ENCODE peak calls at places on chromosome 12, in seven cellular contexts. One of them, this sample, is unnamed.
A peak's percentile ranks its signal among the peaks of the same experiment; 100 is the strongest.

GRCh38 chr12:116673713-116674112 is 64.2 kb downstream of the SPRING1 start:
- DNase-seq in pancreas: no peak
- DNase-seq in gastrocnemius medialis: no peak
- DNase-seq in adipocyte: no peak
- DNase-seq in mesendoderm: peak; percentile 75
- DNase-seq in testis: no peak
- DNase-seq in stomach: no peak
- DNase-seq in this sample: peak; percentile 29

GRCh38 chr12:118098911-118099671 is 4.7 kb downstream of the VSIG10 start:
- DNase-seq in adipocyte: no peak
- DNase-seq in pancreas: no peak
- DNase-seq in gastrocnemius medialis: no peak
- DNase-seq in testis: no peak
- DNase-seq in mesendoderm: no peak
- DNase-seq in stomach: no peak
- DNase-seq in this sample: no peak

GRCh38 chr12:24975425-24975824 is 26.5 kb upstream of the BCAT1 start:
- DNase-seq in mesendoderm: no peak
- DNase-seq in adipocyte: no peak
- DNase-seq in testis: no peak
- DNase-seq in gastrocnemius medialis: no peak
- DNase-seq in pancreas: peak; percentile 18
- DNase-seq in stomach: no peak
- DNase-seq in this sample: no peak

GRCh38 chr12:10941916-10942607 is 3.0 kb upstream of the TAS2R14 start:
- DNase-seq in stomach: no peak
- DNase-seq in gastrocnemius medialis: no peak
- DNase-seq in testis: no peak
- DNase-seq in adipocyte: no peak
- DNase-seq in pancreas: no peak
- DNase-seq in mesendoderm: peak; percentile 96
- DNase-seq in this sample: no peak

GRCh38 chr12:124703852-124704251 is 136.4 kb upstream of the NCOR2 start:
- DNase-seq in testis: peak; percentile 76
- DNase-seq in gastrocnemius medialis: no peak
- DNase-seq in pancreas: no peak
- DNase-seq in adipocyte: peak; percentile 43
- DNase-seq in mesendoderm: no peak
- DNase-seq in stomach: no peak
- DNase-seq in this sample: peak; percentile 86

GRCh38 chr12:42119085-42119633 is 25.5 kb downstream of the GXYLT1 start:
- DNase-seq in gastrocnemius medialis: no peak
- DNase-seq in stomach: no peak
- DNase-seq in adipocyte: peak; percentile 75
- DNase-seq in mesendoderm: no peak
- DNase-seq in pancreas: no peak
- DNase-seq in testis: no peak
- DNase-seq in this sample: no peak

GRCh38 chr12:1607940-1608782 is 13.8 kb upstream of the FBXL14 start:
- DNase-seq in gastrocnemius medialis: no peak
- DNase-seq in adipocyte: peak; percentile 50
- DNase-seq in stomach: no peak
- DNase-seq in mesendoderm: no peak
- DNase-seq in pancreas: no peak
- DNase-seq in testis: no peak
- DNase-seq in this sample: no peak

GRCh38 chr12:11834104-11834812 is 184.8 kb downstream of the ETV6 start:
- DNase-seq in stomach: no peak
- DNase-seq in testis: no peak
- DNase-seq in gastrocnemius medialis: no peak
- DNase-seq in pancreas: no peak
- DNase-seq in mesendoderm: no peak
- DNase-seq in adipocyte: peak; percentile 23
- DNase-seq in this sample: no peak

GRCh38 chr12:10140001-10140400 is 10.0 kb upstream of the CLEC7A start:
- DNase-seq in pancreas: no peak
- DNase-seq in testis: peak; percentile 57
- DNase-seq in gastrocnemius medialis: no peak
- DNase-seq in adipocyte: peak; percentile 54
- DNase-seq in mesendoderm: peak; percentile 71
- DNase-seq in stomach: no peak
- DNase-seq in this sample: no peak

GRCh38 chr12:58189030-58189429 is 247.7 kb downstream of the ATP23 start:
- DNase-seq in stomach: no peak
- DNase-seq in adipocyte: no peak
- DNase-seq in pancreas: no peak
- DNase-seq in mesendoderm: no peak
- DNase-seq in testis: no peak
- DNase-seq in gastrocnemius medialis: no peak
- DNase-seq in this sample: no peak

GRCh38 chr12:49553512-49554088 is 14.3 kb downstream of the MCRS1 start:
- DNase-seq in pancreas: no peak
- DNase-seq in mesendoderm: peak; percentile 81
- DNase-seq in testis: no peak
- DNase-seq in gastrocnemius medialis: no peak
- DNase-seq in stomach: no peak
- DNase-seq in adipocyte: no peak
- DNase-seq in this sample: no peak

GRCh38 chr12:8917031-8917430 is 2.7 kb downstream of the PHC1 start:
- DNase-seq in stomach: no peak
- DNase-seq in adipocyte: no peak
- DNase-seq in gastrocnemius medialis: no peak
- DNase-seq in testis: no peak
- DNase-seq in mesendoderm: no peak
- DNase-seq in pancreas: no peak
- DNase-seq in this sample: no peak

GRCh38 chr12:14238224-14238792 is 127.2 kb upstream of the ATF7IP start:
- DNase-seq in testis: no peak
- DNase-seq in gastrocnemius medialis: no peak
- DNase-seq in mesendoderm: peak; percentile 20
- DNase-seq in adipocyte: peak; percentile 73
- DNase-seq in stomach: no peak
- DNase-seq in pancreas: no peak
- DNase-seq in this sample: no peak

GRCh38 chr12:109112720-109113465 is 3.5 kb upstream of the ACACB start:
- DNase-seq in mesendoderm: no peak
- DNase-seq in pancreas: peak; percentile 35
- DNase-seq in gastrocnemius medialis: no peak
- DNase-seq in adipocyte: no peak
- DNase-seq in stomach: no peak
- DNase-seq in testis: no peak
- DNase-seq in this sample: no peak

GRCh38 chr12:43028826-43029225 is 439.3 kb upstream of the PRICKLE1 start:
- DNase-seq in stomach: no peak
- DNase-seq in mesendoderm: no peak
- DNase-seq in gastrocnemius medialis: no peak
- DNase-seq in adipocyte: no peak
- DNase-seq in testis: no peak
- DNase-seq in pancreas: no peak
- DNase-seq in this sample: no peak

GRCh38 chr12:13465641-13466040 is 269.1 kb downstream of the EMP1 start:
- DNase-seq in mesendoderm: no peak
- DNase-seq in gastrocnemius medialis: peak; percentile 53
- DNase-seq in testis: no peak
- DNase-seq in stomach: no peak
- DNase-seq in pancreas: no peak
- DNase-seq in adipocyte: no peak
- DNase-seq in this sample: no peak

GRCh38 chr12:80441921-80442320 is 2.1 kb upstream of the PTPRQ start:
- DNase-seq in pancreas: no peak
- DNase-seq in testis: no peak
- DNase-seq in mesendoderm: no peak
- DNase-seq in stomach: no peak
- DNase-seq in adipocyte: peak; percentile 14
- DNase-seq in gastrocnemius medialis: no peak
- DNase-seq in this sample: no peak

GRCh38 chr12:130223767-130224244 is 61.5 kb downstream of the FZD10 start:
- DNase-seq in mesendoderm: no peak
- DNase-seq in stomach: no peak
- DNase-seq in adipocyte: no peak
- DNase-seq in pancreas: no peak
- DNase-seq in gastrocnemius medialis: no peak
- DNase-seq in testis: no peak
- DNase-seq in this sample: no peak
- H3K27me3 ChIP-seq in mesendoderm: no peaks in the 10 kb centered on the region
- H3K27me3 ChIP-seq in stomach: no peaks in the 10 kb centered on the region
- H3K27me3 ChIP-seq in adipocyte: no peaks in the 10 kb centered on the region
- H3K27me3 ChIP-seq in pancreas: no peaks in the 10 kb centered on the region
- H3K27me3 ChIP-seq in gastrocnemius medialis: no peaks in the 10 kb centered on the region
- H3K27me3 ChIP-seq in testis: no peaks in the 10 kb centered on the region
- H3K27me3 ChIP-seq in this sample: peaks cover 7% of the 10 kb centered on the region

GRCh38 chr12:28794796-28795195 is 354.3 kb upstream of the FAR2 start:
- DNase-seq in mesendoderm: no peak
- DNase-seq in testis: no peak
- DNase-seq in adipocyte: no peak
- DNase-seq in gastrocnemius medialis: no peak
- DNase-seq in stomach: no peak
- DNase-seq in pancreas: no peak
- DNase-seq in this sample: no peak

GRCh38 chr12:28802706-28803438 is 346.2 kb upstream of the FAR2 start:
- DNase-seq in mesendoderm: no peak
- DNase-seq in testis: no peak
- DNase-seq in gastrocnemius medialis: no peak
- DNase-seq in adipocyte: peak; percentile 10
- DNase-seq in pancreas: no peak
- DNase-seq in stomach: no peak
- DNase-seq in this sample: no peak

GRCh38 chr12:28795306-28795705 is 353.8 kb upstream of the FAR2 start:
- DNase-seq in pancreas: no peak
- DNase-seq in adipocyte: peak; percentile 32
- DNase-seq in mesendoderm: peak; percentile 19
- DNase-seq in gastrocnemius medialis: no peak
- DNase-seq in stomach: no peak
- DNase-seq in testis: no peak
- DNase-seq in this sample: no peak

GRCh38 chr12:28799337-28799736 is 349.7 kb upstream of the FAR2 start:
- DNase-seq in mesendoderm: no peak
- DNase-seq in adipocyte: no peak
- DNase-seq in pancreas: no peak
- DNase-seq in stomach: no peak
- DNase-seq in gastrocnemius medialis: no peak
- DNase-seq in testis: no peak
- DNase-seq in this sample: no peak

GRCh38 chr12:28800129-28800528 is 348.9 kb upstream of the FAR2 start:
- DNase-seq in adipocyte: no peak
- DNase-seq in testis: no peak
- DNase-seq in pancreas: no peak
- DNase-seq in gastrocnemius medialis: no peak
- DNase-seq in stomach: no peak
- DNase-seq in mesendoderm: no peak
- DNase-seq in this sample: no peak
- H3K36me3 ChIP-seq in adipocyte: no peaks in the 10 kb centered on the region
- H3K36me3 ChIP-seq in testis: no peaks in the 10 kb centered on the region
- H3K36me3 ChIP-seq in pancreas: no peaks in the 10 kb centered on the region
- H3K36me3 ChIP-seq in gastrocnemius medialis: no peaks in the 10 kb centered on the region
- H3K36me3 ChIP-seq in stomach: no peaks in the 10 kb centered on the region
- H3K36me3 ChIP-seq in mesendoderm: no peaks in the 10 kb centered on the region
- H3K36me3 ChIP-seq in this sample: no peaks in the 10 kb centered on the region

GRCh38 chr12:107318804-107319535 is 225.6 kb upstream of the CRY1 start:
- DNase-seq in testis: peak; percentile 18
- DNase-seq in stomach: no peak
- DNase-seq in pancreas: peak; percentile 30
- DNase-seq in adipocyte: peak; percentile 62
- DNase-seq in gastrocnemius medialis: no peak
- DNase-seq in mesendoderm: peak; percentile 75
- DNase-seq in this sample: no peak

GRCh38 chr12:107320031-107320928 is 226.9 kb upstream of the CRY1 start:
- DNase-seq in pancreas: peak; percentile 29
- DNase-seq in stomach: no peak
- DNase-seq in gastrocnemius medialis: no peak
- DNase-seq in testis: peak; percentile 30
- DNase-seq in adipocyte: peak; percentile 53
- DNase-seq in mesendoderm: peak; percentile 83
- DNase-seq in this sample: peak; percentile 76

GRCh38 chr12:107322063-107322462 is 228.7 kb upstream of the CRY1 start:
- DNase-seq in gastrocnemius medialis: no peak
- DNase-seq in testis: no peak
- DNase-seq in pancreas: no peak
- DNase-seq in mesendoderm: no peak
- DNase-seq in adipocyte: no peak
- DNase-seq in stomach: no peak
- DNase-seq in this sample: no peak

GRCh38 chr12:107319536-107320030 is 226.2 kb upstream of the CRY1 start:
- DNase-seq in gastrocnemius medialis: no peak
- DNase-seq in pancreas: no peak
- DNase-seq in mesendoderm: no peak
- DNase-seq in stomach: no peak
- DNase-seq in testis: no peak
- DNase-seq in adipocyte: peak; percentile 22
- DNase-seq in this sample: no peak

DNA sequence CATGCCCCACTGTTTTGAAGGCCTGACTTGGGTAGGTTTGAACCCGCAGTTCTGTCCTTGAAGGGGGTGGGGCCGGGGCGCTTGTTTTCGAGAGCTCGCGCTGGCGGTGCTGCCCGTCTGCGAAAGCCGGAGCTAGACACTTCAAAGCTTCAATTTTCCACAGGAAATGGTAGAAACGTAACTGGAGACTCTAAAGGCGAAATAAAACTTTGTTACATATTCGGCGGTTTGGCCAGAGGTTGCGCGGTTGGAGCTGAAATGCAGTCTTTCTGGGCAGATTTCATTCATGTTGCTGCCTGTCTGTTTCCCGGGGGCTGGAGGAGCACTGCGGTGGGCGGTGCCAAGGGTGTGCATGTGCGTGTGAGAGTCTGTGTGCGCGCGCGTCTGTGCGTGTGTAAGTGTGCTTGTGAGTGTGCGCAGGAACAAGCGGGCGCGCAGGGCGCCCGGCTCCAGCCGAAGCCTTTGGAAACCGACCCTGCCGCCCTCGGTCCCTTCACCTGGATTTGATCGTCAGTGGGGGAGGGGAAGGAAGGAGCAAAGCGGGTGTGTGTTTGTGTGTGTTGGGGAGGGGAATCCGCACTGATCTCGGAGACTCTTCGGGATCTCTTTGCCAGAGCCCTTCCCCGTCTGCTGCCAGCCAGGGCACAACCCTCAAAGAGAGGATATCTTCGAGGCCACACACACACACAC is 227.7 kb upstream of the CRY1 start:
- DNase-seq in pancreas: no peak
- DNase-seq in mesendoderm: peak; percentile 60
- DNase-seq in stomach: no peak
- DNase-seq in gastrocnemius medialis: no peak
- DNase-seq in adipocyte: peak; percentile 47
- DNase-seq in testis: peak; percentile 29
- DNase-seq in this sample: no peak
- H3K27me3 ChIP-seq in pancreas: no peaks in the 10 kb centered on the region
- H3K27me3 ChIP-seq in mesendoderm: no peaks in the 10 kb centered on the region
- H3K27me3 ChIP-seq in stomach: peaks cover 47% of the 10 kb centered on the region
- H3K27me3 ChIP-seq in gastrocnemius medialis: peaks cover 54% of the 10 kb centered on the region
- H3K27me3 ChIP-seq in adipocyte: peaks cover 36% of the 10 kb centered on the region
- H3K27me3 ChIP-seq in testis: no peaks in the 10 kb centered on the region
- H3K27me3 ChIP-seq in this sample: peaks cover 48% of the 10 kb centered on the region

DNA sequence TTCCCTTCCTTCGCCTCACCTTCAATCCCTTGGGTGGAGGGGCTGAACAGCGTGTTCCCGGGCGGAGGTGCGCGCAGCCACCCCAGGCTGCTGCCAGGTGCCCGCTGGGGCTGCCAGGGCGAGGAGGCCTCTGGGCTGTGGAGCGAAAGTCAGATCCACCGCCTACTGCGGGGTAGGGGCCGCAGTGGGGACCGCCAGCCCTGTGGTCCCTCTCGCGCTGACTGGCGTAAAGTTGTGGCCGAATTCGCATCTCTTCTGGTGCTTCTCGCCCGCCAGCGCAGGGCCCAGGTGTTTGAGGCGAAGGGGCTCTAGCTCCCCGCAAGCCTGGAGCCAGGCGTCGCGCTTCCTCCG is 6.9 kb upstream of the HOXC4 start:
- DNase-seq in adipocyte: no peak
- DNase-seq in mesendoderm: no peak
- DNase-seq in gastrocnemius medialis: no peak
- DNase-seq in pancreas: no peak
- DNase-seq in stomach: no peak
- DNase-seq in testis: no peak
- DNase-seq in this sample: no peak
- H3K36me3 ChIP-seq in adipocyte: no peaks in the 10 kb centered on the region
- H3K36me3 ChIP-seq in mesendoderm: no peaks in the 10 kb centered on the region
- H3K36me3 ChIP-seq in gastrocnemius medialis: no peaks in the 10 kb centered on the region
- H3K36me3 ChIP-seq in pancreas: no peaks in the 10 kb centered on the region
- H3K36me3 ChIP-seq in stomach: no peaks in the 10 kb centered on the region
- H3K36me3 ChIP-seq in testis: no peaks in the 10 kb centered on the region
- H3K36me3 ChIP-seq in this sample: no peaks in the 10 kb centered on the region